ENCODE peak calls at places on chromosomes 7 and 10, in eight cellular contexts. P is gastrocnemius medialis; L is CD8-positive, alpha-beta memory T cell; S is neural progenitor cell; M is fibroblast of lung; T is Panc1; X is heart right ventricle; E is esophagus muscularis mucosa. K is an unnamed sample. For H3K4me1, the result is how much of the 10 kb centered on the place peaks cover.

GRCh38 chr10:94299417-94299816 is 63.3 kb downstream of the NOC3L start:
- DNase-seq in P (no peak), L (no peak), S (no peak), M (peak), T (no peak), X (no peak), E (no peak), K (no peak)

GRCh38 chr7:139358541-139359365 is 941 bp upstream of the LUC7L2 start:
- DNase-seq in P (no peak), L (peak), S (no peak), M (peak), T (peak), X (no peak), E (peak), K (peak)

GRCh38 chr7:25832456-25832855 is 319.5 kb upstream of the NFE2L3 start:
- DNase-seq in P (no peak), L (no peak), S (no peak), M (no peak), T (no peak), X (no peak), E (no peak), K (no peak)

GRCh38 chr7:93719546-93719945 is 145.0 kb upstream of the CALCR start:
- DNase-seq in P (no peak), L (no peak), S (no peak), M (peak), T (no peak), X (no peak), E (no peak), K (no peak)

GRCh38 chr7:330554-331230 is 40.7 kb downstream of the FOXL3 start:
- DNase-seq in P (no peak), L (no peak), S (no peak), M (no peak), T (no peak), X (no peak), E (no peak), K (peak)

GRCh38 chr10:74234569-74234968 is 83.5 kb downstream of the ADK start:
- DNase-seq in P (no peak), L (peak), S (no peak), M (no peak), T (no peak), X (no peak), E (no peak), K (no peak)

GRCh38 chr10:62818426-62819011 is 2.4 kb upstream of the EGR2 start:
- DNase-seq in P (peak), L (peak), S (peak), M (peak), T (no peak), X (peak), E (no peak), K (no peak)

GRCh38 chr10:72309290-72310240 is 35.8 kb downstream of the DDIT4 start:
- DNase-seq in P (peak), L (no peak), S (no peak), M (no peak), T (no peak), X (peak), E (no peak), K (peak)

GRCh38 chr10:77637986-77638765 is 568 bp upstream of the KCNMA1 start:
- DNase-seq in P (peak), L (no peak), S (peak), M (peak), T (no peak), X (no peak), E (no peak), K (peak)

GRCh38 chr10:123986736-123987135 is 95.1 kb upstream of the CPXM2 start:
- DNase-seq in P (no peak), L (no peak), S (no peak), M (no peak), T (no peak), X (no peak), E (no peak), K (no peak)

GRCh38 chr7:83427929-83428328 is 221.0 kb downstream of the SEMA3E start:
- DNase-seq in P (no peak), L (no peak), S (peak), M (peak), T (peak), X (no peak), E (no peak), K (no peak)

GRCh38 chr10:126674741-126675515 is 4.4 kb upstream of the C10orf90 start:
- DNase-seq in P (no peak), L (no peak), S (no peak), M (no peak), T (no peak), X (no peak), E (no peak), K (no peak)

GRCh38 chr10:113476191-113476590 is 76.7 kb upstream of the HABP2 start:
- DNase-seq in P (no peak), L (no peak), S (no peak), M (peak), T (no peak), X (no peak), E (peak), K (no peak)

GRCh38 chr10:124308811-124309210 is 109.9 kb downstream of the OAT start:
- DNase-seq in P (no peak), L (no peak), S (no peak), M (no peak), T (no peak), X (no peak), E (no peak), K (no peak)

GRCh38 chr7:152711444-152711944 is 35.6 kb upstream of the XRCC2 start:
- DNase-seq in P (no peak), L (no peak), S (no peak), M (no peak), T (no peak), X (no peak), E (no peak), K (no peak)

GRCh38 chr7:91836065-91836368 is 44.5 kb downstream of the MTERF1 start:
- DNase-seq in P (no peak), L (no peak), S (no peak), M (peak), T (no peak), X (no peak), E (no peak), K (no peak)

GRCh38 chr10:72254891-72255568 is 18.7 kb upstream of the DDIT4 start:
- DNase-seq in P (peak), L (peak), S (peak), M (peak), T (no peak), X (peak), E (peak), K (peak)

GRCh38 chr7:1289681-1290261 is 57.1 kb downstream of the UNCX start:
- DNase-seq in P (no peak), L (no peak), S (peak), M (no peak), T (no peak), X (no peak), E (no peak), K (no peak)

GRCh38 chr7:44112997-44113763 is 9.0 kb downstream of the AEBP1 start:
- DNase-seq in P (no peak), L (no peak), S (no peak), M (no peak), T (no peak), X (no peak), E (no peak), K (no peak)

GRCh38 chr7:140084972-140085371 is 22.2 kb upstream of the PARP12 start:
- DNase-seq in P (no peak), L (no peak), S (no peak), M (no peak), T (no peak), X (no peak), E (no peak), K (no peak)

GRCh38 chr10:97031459-97031858 is 154.3 kb downstream of the SLIT1 start:
- DNase-seq in P (no peak), L (no peak), S (no peak), M (no peak), T (no peak), X (no peak), E (no peak), K (no peak)

GRCh38 chr10:42954776-42955492 is 121.9 kb upstream of the RET start:
- DNase-seq in P (no peak), L (no peak), S (no peak), M (no peak), T (no peak), X (no peak), E (peak), K (no peak)

GRCh38 chr7:157411580-157411979 is 74.8 kb downstream of the DNAJB6 start:
- DNase-seq in P (no peak), L (no peak), S (no peak), M (peak), T (no peak), X (no peak), E (no peak), K (no peak)

GRCh38 chr10:102914781-102915180 is 3.3 kb upstream of the CNNM2 start:
- DNase-seq in P (no peak), L (no peak), S (no peak), M (no peak), T (no peak), X (no peak), E (no peak), K (no peak)

GRCh38 chr7:13097508-13097907 is 410.1 kb downstream of the ARL4A start:
- DNase-seq in P (no peak), L (no peak), S (no peak), M (no peak), T (no peak), X (no peak), E (no peak), K (no peak)

GRCh38 chr7:1678070-1678543 is 8.0 kb downstream of the ELFN1 start:
- DNase-seq in P (no peak), L (no peak), S (no peak), M (no peak), T (no peak), X (no peak), E (no peak), K (no peak)

GRCh38 chr7:141076377-141076776 is 2.5 kb downstream of the TMEM178B start:
- DNase-seq in P (no peak), L (no peak), S (peak), M (no peak), T (no peak), X (no peak), E (no peak), K (no peak)

GRCh38 chr10:105138287-105138854 is 497.3 kb downstream of the SORCS3 start:
- DNase-seq in P (no peak), L (no peak), S (no peak), M (no peak), T (no peak), X (peak), E (no peak), K (no peak)

GRCh38 chr7:131057015-131057518 is 270.6 kb upstream of the MKLN1 start:
- DNase-seq in P (no peak), L (peak), S (no peak), M (peak), T (no peak), X (no peak), E (no peak), K (peak)

GRCh38 chr7:131056007-131056406 is 271.7 kb upstream of the MKLN1 start:
- DNase-seq in P (no peak), L (no peak), S (no peak), M (no peak), T (no peak), X (no peak), E (no peak), K (no peak)

GRCh38 chr7:131052285-131052942 is 275.3 kb upstream of the MKLN1 start:
- DNase-seq in P (no peak), L (no peak), S (no peak), M (no peak), T (no peak), X (no peak), E (no peak), K (peak)

GRCh38 chr7:131047651-131048304 is 279.9 kb upstream of the MKLN1 start:
- DNase-seq in P (no peak), L (no peak), S (no peak), M (no peak), T (no peak), X (no peak), E (no peak), K (no peak)

GRCh38 chr7:131051304-131051703 is 276.4 kb upstream of the MKLN1 start:
- DNase-seq in P (no peak), L (no peak), S (no peak), M (no peak), T (no peak), X (no peak), E (no peak), K (no peak)
- H3K4me1 ChIP-seq in P (half or more), L (half or more), S (under half), M (under half), T (under half), X (half or more), E (half or more), K (under half)

GRCh38 chr7:21429786-21430574 is 2.1 kb downstream of the SP4 start:
- DNase-seq in P (no peak), L (no peak), S (peak), M (no peak), T (no peak), X (no peak), E (no peak), K (peak)
- H3K4me1 ChIP-seq in P (under half), L (half or more), S (half or more), M (under half), T (under half), X (under half), E (half or more), K (under half)

GRCh38 chr7:116273918-116274301 is 63.6 kb downstream of the TES start:
- DNase-seq in P (no peak), L (no peak), S (peak), M (no peak), T (no peak), X (no peak), E (no peak), K (no peak)
- H3K4me1 ChIP-seq in P (under half), L (under half), S (under half), M (under half), T (under half), X (under half), E (half or more), K (under half)

GRCh38 chr10:60430836-60431597 is 41.3 kb upstream of the ANK3 start:
- DNase-seq in P (no peak), L (no peak), S (no peak), M (peak), T (no peak), X (no peak), E (no peak), K (no peak)
- H3K4me1 ChIP-seq in P (under half), L (under half), S (under half), M (under half), T (under half), X (under half), E (half or more), K (under half)

DNA sequence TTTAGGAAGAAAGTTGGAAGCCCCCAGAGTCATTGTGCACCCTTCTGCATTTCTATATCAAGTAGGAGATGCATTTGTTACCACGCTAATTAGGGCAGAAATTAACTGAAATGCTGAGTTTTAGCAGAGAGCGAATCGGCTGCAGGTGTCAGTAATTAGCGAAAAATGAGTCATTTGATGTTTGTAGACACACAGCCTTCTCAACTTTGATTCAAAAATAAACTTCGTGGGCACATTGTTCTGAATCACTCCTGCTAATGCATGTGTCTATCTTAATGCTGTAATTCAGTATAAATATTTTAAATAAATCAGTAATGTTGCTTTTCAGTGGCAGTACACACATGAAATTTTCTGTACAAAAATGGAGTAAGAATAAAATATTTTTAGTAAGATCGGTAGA is 109.5 kb upstream of the CARD11 start:
- DNase-seq in P (no peak), L (no peak), S (no peak), M (no peak), T (no peak), X (no peak), E (no peak), K (no peak)
- H3K4me1 ChIP-seq in P (under half), L (under half), S (under half), M (under half), T (under half), X (under half), E (under half), K (under half)

GRCh38 chr7:73555411-73555982 is 2.0 kb downstream of the BCL7B start:
- DNase-seq in P (no peak), L (no peak), S (no peak), M (no peak), T (no peak), X (no peak), E (no peak), K (no peak)

GRCh38 chr7:73557397-73558257 is at the start of gene BCL7B:
- DNase-seq in P (peak), L (peak), S (peak), M (peak), T (peak), X (peak), E (peak), K (peak)

GRCh38 chr7:73556208-73557107 is 1.0 kb downstream of the BCL7B start:
- DNase-seq in P (no peak), L (no peak), S (no peak), M (no peak), T (peak), X (no peak), E (no peak), K (peak)

GRCh38 chr7:73557108-73557396 is 438 bp downstream of the BCL7B start:
- DNase-seq in P (peak), L (peak), S (peak), M (peak), T (peak), X (peak), E (peak), K (peak)

GRCh38 chr7:73560035-73560835 is 2.7 kb upstream of the BCL7B start:
- DNase-seq in P (peak), L (no peak), S (no peak), M (peak), T (peak), X (no peak), E (no peak), K (peak)
- H3K4me1 ChIP-seq in P (under half), L (under half), S (under half), M (under half), T (under half), X (under half), E (under half), K (under half)

DNA sequence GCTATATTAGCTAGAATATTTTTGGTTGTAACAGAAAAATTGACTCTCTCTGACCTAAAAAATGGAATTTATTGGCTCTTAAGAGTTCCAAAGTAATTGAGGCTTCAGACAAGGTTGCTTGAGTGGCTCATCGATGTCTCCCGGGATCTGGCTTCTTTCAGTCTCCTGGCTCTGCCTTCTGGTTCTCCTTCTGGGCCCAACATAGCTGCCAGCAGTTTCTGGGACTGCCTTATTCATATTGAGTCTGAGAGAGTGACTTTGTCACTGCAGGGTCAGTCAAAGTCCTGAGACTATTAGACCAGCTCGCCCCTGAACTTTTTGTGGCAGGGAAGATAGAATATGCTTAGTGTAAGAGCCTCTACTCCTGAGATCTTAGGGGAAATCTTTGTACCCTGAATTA is 94.0 kb downstream of the MMRN2 start:
- DNase-seq in P (peak), L (no peak), S (no peak), M (no peak), T (no peak), X (no peak), E (no peak), K (no peak)
- H3K4me1 ChIP-seq in P (under half), L (under half), S (under half), M (under half), T (under half), X (under half), E (under half), K (under half)

DNA sequence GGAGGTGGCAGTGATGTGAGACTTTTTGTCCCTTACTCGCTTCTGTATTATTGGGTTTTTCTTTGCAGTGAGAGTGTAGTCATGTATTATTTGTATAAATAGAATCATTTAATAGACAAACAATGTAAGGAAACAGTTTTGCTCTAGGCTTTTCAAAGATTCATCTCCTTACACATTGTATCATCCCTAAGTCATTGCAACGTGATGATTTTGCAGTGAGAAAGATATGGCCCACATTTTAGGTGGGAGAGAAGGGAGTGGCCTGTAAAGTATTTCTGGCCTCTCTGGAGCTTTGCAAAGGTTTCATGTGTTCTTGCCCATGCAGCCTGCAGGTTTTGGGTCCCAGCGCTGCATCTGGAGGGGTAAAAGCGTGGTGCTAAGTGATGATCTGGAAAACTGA is 52.2 kb downstream of the EEPD1 start:
- DNase-seq in P (no peak), L (no peak), S (no peak), M (no peak), T (no peak), X (no peak), E (no peak), K (no peak)
- H3K4me1 ChIP-seq in P (half or more), L (under half), S (under half), M (under half), T (half or more), X (half or more), E (half or more), K (under half)

K was measured in small intestine.